ENCODE peak calls at places on chromosomes 1 and 21, in six cellular contexts. One of them, this sample, is unnamed.

GRCh38 chr1:20358761-20359263 is 68.1 kb downstream of the VWA5B1 start:
- DNase-seq in ascending aorta: no peak
- DNase-seq in psoas muscle: peak; percentile 62
- DNase-seq in IMR-90: peak; percentile 61
- DNase-seq in heart right ventricle: peak; percentile 77
- DNase-seq in ovary: peak; percentile 47
- DNase-seq in this sample: no peak

GRCh38 chr1:27879374-27880082 is 7.2 kb downstream of the THEMIS2 start:
- DNase-seq in IMR-90: no peak
- DNase-seq in heart right ventricle: no peak
- DNase-seq in ascending aorta: no peak
- DNase-seq in psoas muscle: no peak
- DNase-seq in ovary: no peak
- DNase-seq in this sample: no peak

GRCh38 chr1:222464841-222465210 is 83.1 kb downstream of the HHIPL2 start:
- DNase-seq in psoas muscle: peak; percentile 51
- DNase-seq in ascending aorta: no peak
- DNase-seq in IMR-90: peak; percentile 73
- DNase-seq in ovary: peak; percentile 67
- DNase-seq in heart right ventricle: peak; percentile 47
- DNase-seq in this sample: peak; percentile 61

GRCh38 chr1:164760585-164760968 is 201.6 kb downstream of the PBX1 start:
- DNase-seq in IMR-90: no peak
- DNase-seq in heart right ventricle: no peak
- DNase-seq in ovary: no peak
- DNase-seq in psoas muscle: no peak
- DNase-seq in ascending aorta: no peak
- DNase-seq in this sample: no peak

GRCh38 chr1:243727503-243728191 is 122.4 kb downstream of the AKT3 start:
- DNase-seq in ascending aorta: no peak
- DNase-seq in heart right ventricle: no peak
- DNase-seq in psoas muscle: no peak
- DNase-seq in IMR-90: no peak
- DNase-seq in ovary: no peak
- DNase-seq in this sample: no peak

GRCh38 chr21:36719614-36720013 is 20.7 kb downstream of the SIM2 start:
- DNase-seq in ovary: no peak
- DNase-seq in IMR-90: no peak
- DNase-seq in ascending aorta: no peak
- DNase-seq in heart right ventricle: no peak
- DNase-seq in psoas muscle: no peak
- DNase-seq in this sample: no peak

GRCh38 chr21:34938079-34938764 is 110.9 kb downstream of the RUNX1 start:
- DNase-seq in ovary: no peak
- DNase-seq in IMR-90: peak; percentile 45
- DNase-seq in ascending aorta: no peak
- DNase-seq in heart right ventricle: no peak
- DNase-seq in psoas muscle: no peak
- DNase-seq in this sample: no peak

GRCh38 chr1:151347523-151348246 is 633 bp upstream of the RFX5 start:
- DNase-seq in heart right ventricle: no peak
- DNase-seq in psoas muscle: no peak
- DNase-seq in ovary: no peak
- DNase-seq in ascending aorta: no peak
- DNase-seq in IMR-90: no peak
- DNase-seq in this sample: no peak

GRCh38 chr21:34702341-34702807 is 33.6 kb downstream of the CLIC6 start:
- DNase-seq in psoas muscle: peak; percentile 84
- DNase-seq in heart right ventricle: peak; percentile 25
- DNase-seq in IMR-90: peak; percentile 98
- DNase-seq in ascending aorta: no peak
- DNase-seq in ovary: no peak
- DNase-seq in this sample: peak; percentile 67

GRCh38 chr1:67556297-67556900 is 126.2 kb upstream of the SERBP1 start:
- DNase-seq in ascending aorta: no peak
- DNase-seq in IMR-90: no peak
- DNase-seq in heart right ventricle: no peak
- DNase-seq in psoas muscle: no peak
- DNase-seq in ovary: no peak
- DNase-seq in this sample: no peak

GRCh38 chr1:53060580-53060979 is 1.4 kb upstream of the PODN start:
- DNase-seq in IMR-90: peak; percentile 81
- DNase-seq in ovary: no peak
- DNase-seq in heart right ventricle: no peak
- DNase-seq in ascending aorta: no peak
- DNase-seq in psoas muscle: peak; percentile 30
- DNase-seq in this sample: peak; percentile 77

GRCh38 chr1:183604811-183605210 is 14.6 kb upstream of the NCF2 start:
- DNase-seq in heart right ventricle: no peak
- DNase-seq in ascending aorta: no peak
- DNase-seq in psoas muscle: no peak
- DNase-seq in IMR-90: no peak
- DNase-seq in ovary: no peak
- DNase-seq in this sample: no peak

GRCh38 chr1:230127105-230128054 is 60.3 kb downstream of the GALNT2 start:
- DNase-seq in heart right ventricle: no peak
- DNase-seq in IMR-90: no peak
- DNase-seq in psoas muscle: no peak
- DNase-seq in ovary: no peak
- DNase-seq in ascending aorta: no peak
- DNase-seq in this sample: no peak

GRCh38 chr1:230125633-230126528 is 58.8 kb downstream of the GALNT2 start:
- DNase-seq in ovary: no peak
- DNase-seq in ascending aorta: no peak
- DNase-seq in heart right ventricle: no peak
- DNase-seq in psoas muscle: no peak
- DNase-seq in IMR-90: peak; percentile 29
- DNase-seq in this sample: no peak

GRCh38 chr1:230128569-230129269 is 61.7 kb downstream of the GALNT2 start:
- DNase-seq in psoas muscle: no peak
- DNase-seq in ascending aorta: no peak
- DNase-seq in heart right ventricle: no peak
- DNase-seq in ovary: no peak
- DNase-seq in IMR-90: no peak
- DNase-seq in this sample: no peak

GRCh38 chr1:230124187-230125128 is 57.4 kb downstream of the GALNT2 start:
- DNase-seq in psoas muscle: no peak
- DNase-seq in IMR-90: no peak
- DNase-seq in heart right ventricle: no peak
- DNase-seq in ovary: no peak
- DNase-seq in ascending aorta: no peak
- DNase-seq in this sample: no peak

GRCh38 chr1:230126529-230127104 is 59.6 kb downstream of the GALNT2 start:
- DNase-seq in ascending aorta: no peak
- DNase-seq in heart right ventricle: no peak
- DNase-seq in IMR-90: no peak
- DNase-seq in ovary: no peak
- DNase-seq in psoas muscle: no peak
- DNase-seq in this sample: no peak
- H3K4me1 ChIP-seq in ascending aorta: no peaks in the 10 kb centered on the region
- H3K4me1 ChIP-seq in heart right ventricle: peaks cover 4% of the 10 kb centered on the region
- H3K4me1 ChIP-seq in IMR-90: peaks cover 22% of the 10 kb centered on the region
- H3K4me1 ChIP-seq in ovary: peaks cover 23% of the 10 kb centered on the region
- H3K4me1 ChIP-seq in psoas muscle: peaks cover 55% of the 10 kb centered on the region
- H3K4me1 ChIP-seq in this sample: no peaks in the 10 kb centered on the region

GRCh38 chr1:241605146-241605805 is 34.9 kb downstream of the CHML start:
- DNase-seq in IMR-90: no peak
- DNase-seq in heart right ventricle: no peak
- DNase-seq in psoas muscle: no peak
- DNase-seq in ovary: no peak
- DNase-seq in ascending aorta: no peak
- DNase-seq in this sample: no peak
- TF ChIP-seq CTCF in IMR-90: peak; percentile 13
- TF ChIP-seq CTCF in heart right ventricle: no peak
- TF ChIP-seq CTCF in psoas muscle: no peak
- TF ChIP-seq CTCF in ovary: no peak
- TF ChIP-seq CTCF in ascending aorta: no peak
- TF ChIP-seq CTCF in this sample: no peak

GRCh38 chr21:27036736-27037301 is 69.9 kb upstream of the ADAMTS5 start:
- DNase-seq in heart right ventricle: peak; percentile 22
- DNase-seq in ascending aorta: no peak
- DNase-seq in psoas muscle: no peak
- DNase-seq in IMR-90: peak; percentile 30
- DNase-seq in ovary: no peak
- DNase-seq in this sample: no peak

GRCh38 chr21:27043377-27043776 is 76.5 kb upstream of the ADAMTS5 start:
- DNase-seq in IMR-90: no peak
- DNase-seq in psoas muscle: no peak
- DNase-seq in ascending aorta: no peak
- DNase-seq in ovary: no peak
- DNase-seq in heart right ventricle: no peak
- DNase-seq in this sample: no peak

GRCh38 chr21:27035791-27036190 is 68.9 kb upstream of the ADAMTS5 start:
- DNase-seq in psoas muscle: no peak
- DNase-seq in ascending aorta: no peak
- DNase-seq in ovary: no peak
- DNase-seq in heart right ventricle: no peak
- DNase-seq in IMR-90: no peak
- DNase-seq in this sample: no peak

GRCh38 chr21:27045281-27045985 is 78.5 kb upstream of the ADAMTS5 start:
- DNase-seq in IMR-90: no peak
- DNase-seq in heart right ventricle: no peak
- DNase-seq in psoas muscle: no peak
- DNase-seq in ovary: no peak
- DNase-seq in ascending aorta: no peak
- DNase-seq in this sample: peak; percentile 27

GRCh38 chr21:27040738-27041137 is 73.8 kb upstream of the ADAMTS5 start:
- DNase-seq in psoas muscle: no peak
- DNase-seq in ascending aorta: no peak
- DNase-seq in heart right ventricle: no peak
- DNase-seq in ovary: no peak
- DNase-seq in IMR-90: no peak
- DNase-seq in this sample: no peak
- H3K27ac ChIP-seq in psoas muscle: no peak overlapping the region
- H3K27ac ChIP-seq in ascending aorta: no peak overlapping the region
- H3K27ac ChIP-seq in heart right ventricle: no peak overlapping the region
- H3K27ac ChIP-seq in ovary: no peak overlapping the region
- H3K27ac ChIP-seq in IMR-90: no peak overlapping the region
- H3K27ac ChIP-seq in this sample: no peak overlapping the region

GRCh38 chr1:213989740-213990472 is 2.1 kb downstream of the PROX1 start:
- DNase-seq in IMR-90: no peak
- DNase-seq in ascending aorta: no peak
- DNase-seq in heart right ventricle: no peak
- DNase-seq in psoas muscle: no peak
- DNase-seq in ovary: no peak
- DNase-seq in this sample: no peak
- H3K4me1 ChIP-seq in IMR-90: peaks cover 3% of the 10 kb centered on the region
- H3K4me1 ChIP-seq in ascending aorta: peaks cover 3% of the 10 kb centered on the region
- H3K4me1 ChIP-seq in heart right ventricle: no peaks in the 10 kb centered on the region
- H3K4me1 ChIP-seq in psoas muscle: peaks cover 8% of the 10 kb centered on the region
- H3K4me1 ChIP-seq in ovary: peaks cover 10% of the 10 kb centered on the region
- H3K4me1 ChIP-seq in this sample: peaks cover 4% of the 10 kb centered on the region